ENCODE peak calls at places on chromosomes 7 and 10, in eight cellular contexts. V is ovary; E is progenitor cell of endocrine pancreas; A is stimulated activated CD4-positive, alpha-beta T cell treated with anti-CD3 and anti-CD28 coated beads, Interleukin-15, amount 100 ng/mL, for 1 hour; T is cardiac fibroblast; L is heart left ventricle; Z is HuH-7.5; R is NCI-H460. G is an unnamed sample.

GRCh38 chr10:43610636-43611035 is 4.4 kb downstream of the ZNF485 start:
- DNase-seq in T (peak; percentile 79), L (no peak), E (no peak), R (no peak), V (no peak), Z (no peak), A (no peak), G (no peak)

GRCh38 chr10:69567920-69568319 is 5.3 kb downstream of the NEUROG3 start:
- DNase-seq in A (no peak), V (no peak), R (peak; percentile 58), E (peak; percentile 74), Z (no peak), T (peak; percentile 72), L (peak; percentile 44), G (peak; percentile 74)

GRCh38 chr10:126157127-126157526 is 231.2 kb downstream of the ADAM12 start:
- DNase-seq in R (no peak), V (no peak), E (no peak), T (no peak), Z (no peak), A (no peak), L (no peak), G (no peak)

GRCh38 chr7:137578541-137578940 is 235.0 kb upstream of the PTN start:
- DNase-seq in T (no peak), R (no peak), A (no peak), Z (no peak), E (no peak), V (no peak), L (no peak), G (no peak)

GRCh38 chr7:149422914-149423285 is 38.0 kb downstream of the ZNF777 start:
- DNase-seq in L (peak; percentile 45), Z (peak; percentile 31), T (no peak), A (peak; percentile 35), R (no peak), E (no peak), V (no peak), G (no peak)

GRCh38 chr7:5414876-5415275 is 8.8 kb downstream of the TNRC18 start:
- DNase-seq in V (no peak), Z (no peak), T (no peak), E (no peak), R (no peak), A (no peak), L (no peak), G (no peak)

GRCh38 chr7:34137176-34137575 is 231.8 kb downstream of the BMPER start:
- DNase-seq in E (no peak), R (no peak), V (peak; percentile 34), T (no peak), Z (no peak), L (no peak), A (no peak), G (no peak)

GRCh38 chr10:52347327-52347667 is 33.2 kb downstream of the DKK1 start:
- DNase-seq in Z (no peak), R (no peak), V (no peak), A (no peak), L (no peak), T (no peak), E (no peak), G (no peak)

GRCh38 chr7:103797647-103798307 is 191.7 kb downstream of the RELN start:
- DNase-seq in T (no peak), Z (no peak), L (no peak), A (no peak), V (no peak), R (no peak), E (no peak), G (no peak)

GRCh38 chr10:47456794-47457527 is 27.0 kb downstream of the ANXA8 start:
- DNase-seq in E (no peak), A (no peak), L (no peak), V (no peak), R (no peak), Z (no peak), T (no peak), G (no peak)

GRCh38 chr7:37216923-37217322 is 231.7 kb downstream of the ELMO1 start:
- DNase-seq in A (no peak), E (no peak), R (no peak), Z (no peak), T (no peak), L (no peak), V (no peak), G (no peak)

GRCh38 chr7:11593322-11593721 is 238.7 kb downstream of the THSD7A start:
- DNase-seq in E (no peak), A (no peak), T (no peak), Z (no peak), R (no peak), L (no peak), V (no peak), G (no peak)

GRCh38 chr10:131727612-131728011 is 173.2 kb upstream of the PPP2R2D start:
- DNase-seq in V (no peak), A (no peak), T (no peak), R (no peak), Z (no peak), L (no peak), E (no peak), G (no peak)

GRCh38 chr7:14551326-14551725 is 351.2 kb downstream of the DGKB start:
- DNase-seq in E (no peak), V (no peak), Z (no peak), R (no peak), A (no peak), T (no peak), L (no peak), G (no peak)

GRCh38 chr10:102235598-102235920 is 5.8 kb downstream of the PITX3 start:
- DNase-seq in T (peak; percentile 36), L (no peak), V (no peak), Z (no peak), E (no peak), A (no peak), R (no peak), G (no peak)

GRCh38 chr10:93062499-93063216 is 2.1 kb downstream of the CYP26C1 start:
- DNase-seq in V (no peak), L (no peak), Z (peak; percentile 95), T (peak; percentile 53), R (no peak), E (no peak), A (peak; percentile 23), G (no peak)

GRCh38 chr7:69764071-69764470 is 165.8 kb downstream of the AUTS2 start:
- DNase-seq in Z (no peak), E (no peak), V (no peak), L (no peak), A (no peak), T (no peak), R (no peak), G (no peak)

GRCh38 chr7:54921116-54921515 is 97.7 kb upstream of the EGFR start:
- DNase-seq in E (no peak), Z (no peak), A (no peak), L (no peak), R (no peak), T (no peak), V (no peak), G (no peak)

GRCh38 chr7:155267436-155267835 is 30.2 kb upstream of the INSIG1 start:
- DNase-seq in Z (no peak), L (no peak), R (no peak), A (no peak), E (no peak), V (no peak), T (no peak), G (no peak)

GRCh38 chr7:39644170-39644569 is 20.8 kb downstream of the RALA start:
- DNase-seq in Z (no peak), L (no peak), A (no peak), E (no peak), R (no peak), V (no peak), T (peak; percentile 72), G (no peak)

GRCh38 chr7:127514499-127514898 is 70.9 kb downstream of the GCC1 start:
- DNase-seq in V (no peak), R (peak; percentile 47), Z (peak; percentile 13), A (no peak), E (no peak), L (no peak), T (peak; percentile 66), G (no peak)

GRCh38 chr10:128059266-128059850 is 66.9 kb downstream of the MKI67 start:
- DNase-seq in E (no peak), Z (no peak), V (no peak), L (peak; percentile 6), T (no peak), A (no peak), R (no peak), G (no peak)

GRCh38 chr7:16765436-16765859 is 11.9 kb downstream of the TSPAN13 start:
- DNase-seq in E (no peak), V (no peak), T (no peak), R (no peak), A (no peak), Z (no peak), L (no peak), G (no peak)

GRCh38 chr10:80057171-80057570 is 21.3 kb upstream of the TMEM254 start:
- DNase-seq in Z (no peak), R (no peak), V (no peak), T (no peak), A (no peak), L (no peak), E (no peak), G (no peak)

GRCh38 chr10:15898046-15898445 is 37.7 kb upstream of the MINDY3 start:
- DNase-seq in V (no peak), A (no peak), E (no peak), L (no peak), Z (no peak), R (peak; percentile 2), T (peak; percentile 62), G (no peak)

GRCh38 chr7:103990991-103991390 is 1.5 kb upstream of the RELN start:
- DNase-seq in V (no peak), T (no peak), R (no peak), L (no peak), Z (peak; percentile 27), A (no peak), E (no peak), G (no peak)

GRCh38 chr7:81299272-81299671 is 380.4 kb upstream of the SEMA3C start:
- DNase-seq in L (no peak), A (no peak), E (no peak), Z (no peak), V (no peak), R (peak; percentile 77), T (peak; percentile 99), G (no peak)

GRCh38 chr10:124245191-124245590 is 151.8 kb upstream of the CHST15 start:
- DNase-seq in R (no peak), L (no peak), T (no peak), Z (no peak), V (no peak), E (no peak), A (no peak), G (no peak)

GRCh38 chr10:18738835-18739234 is 79.6 kb downstream of the ARL5B start:
- DNase-seq in A (no peak), E (no peak), R (no peak), Z (no peak), T (peak; percentile 10), L (no peak), V (no peak), G (no peak)

GRCh38 chr10:30188101-30188500 is 128.7 kb upstream of the JCAD start:
- DNase-seq in L (no peak), T (peak; percentile 39), Z (no peak), V (no peak), A (no peak), E (no peak), R (no peak), G (no peak)

G was measured in posterior cingulate gyrus.